ENCODE peak calls at places on chromosomes 6 and 20, in five cellular contexts. E is CD14-positive monocyte, W is fibroblast of lung, H is MM.1S, L is Calu3. N is an unnamed sample.

GRCh38 chr20:17910828-17911294 is 57.7 kb downstream of the SNX5 start:
- DNase-seq in E (peak), W (peak), H (no peak), L (no peak), N (peak)

GRCh38 chr6:11163932-11164331 is 52.4 kb upstream of the ERVFRD-1 start:
- DNase-seq in E (no peak), W (no peak), H (no peak), L (no peak), N (no peak)

GRCh38 chr6:153051801-153052200 is 49.3 kb upstream of the MTRF1L start:
- DNase-seq in E (no peak), W (no peak), H (no peak), L (no peak), N (no peak)

GRCh38 chr6:121485359-121485809 is 49.9 kb downstream of the GJA1 start:
- DNase-seq in E (no peak), W (peak), H (no peak), L (no peak), N (no peak)

GRCh38 chr20:22576733-22577514 is 7.4 kb downstream of the FOXA2 start:
- DNase-seq in E (no peak), W (no peak), H (no peak), L (no peak), N (no peak)

GRCh38 chr6:161214722-161215121 is 59.1 kb downstream of the AGPAT4 start:
- DNase-seq in E (no peak), W (no peak), H (no peak), L (no peak), N (no peak)

GRCh38 chr6:113558966-113559365 is 298.2 kb upstream of the MARCKS start:
- DNase-seq in E (no peak), W (peak), H (no peak), L (no peak), N (no peak)

GRCh38 chr6:135686784-135687301 is 164.7 kb upstream of the PDE7B start:
- DNase-seq in E (no peak), W (peak), H (no peak), L (no peak), N (no peak)

GRCh38 chr20:61407561-61407960 is 155.5 kb downstream of the CDH4 start:
- DNase-seq in E (no peak), W (peak), H (no peak), L (no peak), N (no peak)

GRCh38 chr6:25239059-25239458 is 40.1 kb upstream of the CARMIL1 start:
- DNase-seq in E (no peak), W (peak), H (no peak), L (no peak), N (no peak)

GRCh38 chr20:17281478-17281877 is 54.6 kb downstream of the PCSK2 start:
- DNase-seq in E (no peak), W (peak), H (peak), L (peak), N (no peak)

GRCh38 chr6:227074-227782 is 65.1 kb upstream of the DUSP22 start:
- DNase-seq in E (no peak), W (no peak), H (no peak), L (no peak), N (no peak)

GRCh38 chr6:106257195-106257594 is 68.4 kb downstream of the ATG5 start:
- DNase-seq in E (no peak), W (peak), H (no peak), L (no peak), N (no peak)

GRCh38 chr6:32940656-32941411 is at the start of gene HLA-DMB:
- DNase-seq in E (peak), W (peak), H (peak), L (peak), N (peak)

GRCh38 chr20:36575066-36575743 is 1.8 kb downstream of the TGIF2 start:
- DNase-seq in E (no peak), W (peak), H (no peak), L (peak), N (no peak)

GRCh38 chr6:41939091-41939847 is 2.3 kb downstream of the CCND3 start:
- DNase-seq in E (peak), W (peak), H (no peak), L (no peak), N (no peak)

GRCh38 chr6:153957409-153957808 is 81.6 kb upstream of the OPRM1 start:
- DNase-seq in E (no peak), W (no peak), H (peak), L (no peak), N (no peak)

GRCh38 chr6:13139119-13139518 is 189.2 kb downstream of the TBC1D7 start:
- DNase-seq in E (no peak), W (no peak), H (no peak), L (no peak), N (no peak)

GRCh38 chr20:23568320-23569011 is at the start of gene CST9L:
- DNase-seq in E (no peak), W (no peak), H (no peak), L (no peak), N (no peak)

GRCh38 chr20:58014628-58015315 is 213.7 kb downstream of the ANKRD60 start:
- DNase-seq in E (peak), W (peak), H (no peak), L (peak), N (no peak)

GRCh38 chr6:114690625-114691024 is 347.8 kb upstream of the HS3ST5 start:
- DNase-seq in E (no peak), W (no peak), H (no peak), L (no peak), N (no peak)

GRCh38 chr6:121247386-121247785 is 86.9 kb downstream of the TBC1D32 start:
- DNase-seq in E (no peak), W (peak), H (peak), L (no peak), N (no peak)

GRCh38 chr20:51631011-51631950 is 88.8 kb upstream of the NFATC2 start:
- DNase-seq in E (peak), W (peak), H (no peak), L (peak), N (peak)

GRCh38 chr6:132749111-132749510 is 8.6 kb downstream of the VNN2 start:
- DNase-seq in E (peak), W (no peak), H (no peak), L (no peak), N (no peak)

GRCh38 chr6:87482382-87482781 is 9.6 kb downstream of the SLC35A1 start:
- DNase-seq in E (no peak), W (no peak), H (no peak), L (no peak), N (no peak)

GRCh38 chr6:88709819-88710246 is 253.6 kb downstream of the RNGTT start:
- DNase-seq in E (no peak), W (no peak), H (no peak), L (no peak), N (no peak)

GRCh38 chr20:57398901-57399535 is 7.8 kb downstream of the RBM38 start:
- DNase-seq in E (no peak), W (no peak), H (no peak), L (no peak), N (no peak)

GRCh38 chr6:27839303-27840081 is 72.7 kb downstream of the OR2B2 start:
- DNase-seq in E (no peak), W (peak), H (peak), L (peak), N (no peak)

GRCh38 chr6:29749668-29750067 is 26.4 kb downstream of the HLA-F start:
- DNase-seq in E (no peak), W (no peak), H (no peak), L (no peak), N (no peak)

GRCh38 chr6:148466158-148466557 is 123.5 kb downstream of the SASH1 start:
- DNase-seq in E (no peak), W (no peak), H (no peak), L (no peak), N (no peak)

GRCh38 chr6:51720327-51720726 is 367.1 kb downstream of the PKHD1 start:
- DNase-seq in E (no peak), W (no peak), H (no peak), L (no peak), N (no peak)

GRCh38 chr20:54062812-54063280 is 7.5 kb downstream of the BCAS1 start:
- DNase-seq in E (no peak), W (peak), H (peak), L (peak), N (no peak)

GRCh38 chr6:97123112-97123511 is 159.9 kb downstream of the MMS22L start:
- DNase-seq in E (no peak), W (no peak), H (no peak), L (no peak), N (no peak)

GRCh38 chr6:46985943-46986342 is 56.2 kb downstream of the ADGRF1 start:
- DNase-seq in E (no peak), W (peak), H (no peak), L (no peak), N (no peak)

GRCh38 chr20:63957004-63957689 is 931 bp upstream of the UCKL1 start:
- DNase-seq in E (no peak), W (peak), H (peak), L (peak), N (no peak)

GRCh38 chr6:28544211-28544610 is 18.5 kb downstream of the GPX5 start:
- DNase-seq in E (no peak), W (no peak), H (no peak), L (no peak), N (no peak)

GRCh38 chr6:3977875-3978711 is 100.8 kb downstream of the FAM217A start:
- DNase-seq in E (no peak), W (peak), H (peak), L (peak), N (peak)

GRCh38 chr20:7540923-7541322 is 399.3 kb downstream of the HAO1 start:
- DNase-seq in E (no peak), W (peak), H (no peak), L (no peak), N (no peak)

GRCh38 chr6:13338038-13338437 is 9.7 kb upstream of the TBC1D7 start:
- DNase-seq in E (peak), W (no peak), H (no peak), L (no peak), N (no peak)

GRCh38 chr6:36594029-36594815 is at the start of gene SRSF3:
- DNase-seq in E (peak), W (peak), H (peak), L (peak), N (peak)
- TF ChIP-seq CTCF in E (peak), W (peak), H (peak), L (no peak), N (peak)

DNA sequence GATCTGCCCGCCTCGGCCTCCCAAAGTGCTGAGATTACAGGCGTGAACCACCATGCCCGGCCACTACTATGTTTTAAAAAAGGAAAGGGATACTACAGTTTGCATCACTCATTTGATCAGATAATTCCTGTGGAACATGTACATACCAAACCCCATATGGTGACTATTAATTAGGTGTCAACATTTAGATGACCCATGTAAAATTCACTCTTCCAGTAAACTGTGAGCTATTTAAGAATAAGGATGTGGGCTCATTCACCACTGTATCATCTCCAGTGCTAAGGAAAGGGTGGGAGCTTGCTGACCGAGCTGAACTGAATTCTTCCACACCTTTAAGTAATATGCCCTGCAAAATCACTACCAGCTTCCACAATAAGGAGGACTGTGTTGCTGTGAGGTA is 127.5 kb downstream of the BTBD9 start:
- DNase-seq in E (no peak), W (peak), H (no peak), L (no peak), N (no peak)
- TF ChIP-seq CTCF in E (no peak), W (no peak), H (no peak), L (no peak), N (no peak)

DNA sequence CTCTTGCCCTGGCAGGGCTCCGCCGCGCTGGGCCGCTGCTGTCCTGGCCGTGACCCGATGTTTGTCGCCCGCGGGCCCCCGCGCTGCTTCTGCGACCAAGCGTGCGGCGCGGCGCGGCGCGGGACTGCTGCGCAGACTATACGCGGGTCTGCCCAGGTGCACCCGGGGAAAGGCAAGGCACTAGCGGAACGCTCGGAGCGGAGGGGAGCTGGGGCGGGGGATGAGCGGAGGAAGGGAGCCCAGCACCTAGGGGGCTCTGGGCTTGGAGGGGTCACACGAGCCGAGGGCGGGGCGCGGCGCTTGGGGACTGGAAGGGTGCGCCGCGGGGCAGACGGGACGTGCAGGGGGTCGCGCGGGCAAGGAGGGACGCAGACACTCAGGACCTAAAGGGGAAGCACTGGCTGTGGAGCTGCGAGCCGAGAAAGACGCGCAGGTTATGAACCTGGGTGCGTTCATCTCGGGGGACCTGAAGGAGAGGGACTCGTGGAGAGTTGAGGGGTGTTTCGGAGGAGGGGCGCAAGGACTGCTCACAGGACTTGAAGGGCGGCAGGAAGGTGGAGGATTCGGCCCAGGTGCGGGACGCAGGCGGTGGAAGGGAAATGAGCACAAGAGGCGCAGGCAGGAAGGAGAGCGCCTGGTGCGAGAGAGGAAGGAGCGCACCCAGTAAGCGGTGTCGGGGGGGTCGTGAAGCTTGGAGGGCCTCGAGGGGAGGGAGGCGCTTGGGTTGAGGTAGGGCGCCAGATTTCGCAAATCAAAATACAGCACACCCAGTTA is 40.8 kb upstream of the ZNFX1 start:
- DNase-seq in E (no peak), W (no peak), H (no peak), L (no peak), N (no peak)
- TF ChIP-seq CTCF in E (no peak), W (no peak), H (no peak), L (no peak), N (no peak)

DNA sequence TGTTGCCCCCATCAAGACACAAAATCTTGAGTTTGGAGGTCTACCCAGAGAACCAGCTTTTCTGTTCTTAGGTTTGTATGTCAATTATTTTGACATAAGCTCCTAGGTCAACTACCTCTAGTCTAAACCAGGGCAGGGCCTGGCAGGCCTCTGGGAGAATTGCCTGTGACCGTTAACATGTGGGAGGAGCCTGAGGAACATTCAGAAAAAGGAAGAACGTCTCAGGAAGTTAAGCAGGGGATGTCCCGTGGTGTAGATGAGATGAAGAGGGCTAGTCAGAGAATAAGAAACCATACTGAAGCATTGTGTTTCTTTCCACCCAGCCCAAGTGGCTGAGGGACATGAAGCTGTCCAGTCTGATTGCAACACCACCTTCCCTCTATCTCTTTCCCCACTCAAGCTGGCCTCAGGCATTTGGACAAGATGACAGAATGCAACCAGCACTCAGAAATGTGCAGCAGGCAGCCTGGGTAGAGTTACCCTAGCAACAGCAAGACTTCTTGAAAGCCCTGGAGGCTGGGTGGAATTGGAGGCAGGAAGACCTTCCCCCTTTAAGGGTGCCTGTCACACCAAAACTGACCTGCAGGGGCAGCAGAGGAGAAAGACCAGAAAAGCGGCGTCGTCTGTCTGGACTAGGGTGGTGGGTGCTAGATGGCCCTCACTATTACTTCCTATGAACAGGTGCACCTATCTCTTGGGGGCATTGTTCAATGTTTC is 186.2 kb downstream of the UNC5CL start:
- DNase-seq in E (no peak), W (no peak), H (no peak), L (peak), N (no peak)
- TF ChIP-seq CTCF in E (peak), W (peak), H (peak), L (peak), N (peak)

DNA sequence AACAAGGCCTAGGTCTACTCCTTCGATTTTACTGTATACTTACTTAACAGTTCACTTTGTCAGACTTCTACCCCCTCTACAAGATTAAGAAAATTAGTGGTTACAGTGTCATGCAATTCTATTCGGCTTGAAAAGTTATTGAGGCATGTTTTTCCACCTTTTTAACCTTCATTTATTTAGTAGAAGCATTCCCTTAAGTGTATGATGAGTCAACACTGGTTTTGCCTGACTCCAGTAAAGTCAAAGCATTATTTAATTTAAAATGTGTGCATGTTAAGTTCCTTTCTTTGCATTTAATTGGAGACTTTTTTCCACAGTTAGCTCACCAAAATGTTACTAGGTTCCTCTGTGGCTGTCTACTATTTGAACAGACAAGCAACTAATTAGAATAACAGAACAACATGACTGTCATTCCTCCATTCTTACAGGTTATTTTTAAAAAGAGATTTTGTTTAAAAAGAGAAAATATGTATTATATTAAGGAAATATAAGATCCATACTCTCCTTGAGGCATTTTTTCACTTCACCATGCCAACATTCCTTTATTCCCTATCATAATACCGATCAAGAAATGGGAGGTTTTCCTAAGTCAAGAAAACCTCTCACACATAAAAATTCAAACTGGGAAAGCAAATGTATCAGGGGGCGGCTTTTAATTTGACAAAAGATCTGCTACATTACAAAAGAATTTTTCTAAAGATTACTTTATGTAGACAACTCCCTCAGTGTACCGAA is 361.1 kb downstream of the UTRN start:
- DNase-seq in E (no peak), W (peak), H (no peak), L (no peak), N (no peak)
- TF ChIP-seq CTCF in E (no peak), W (no peak), H (no peak), L (no peak), N (no peak)

N was measured in AG04450.